ENCODE peak calls at places on chromosomes 2 and 18, in nine cellular contexts. G is HL-60, Z is fibroblast of pulmonary artery, C is WERI-Rb-1, W is fibroblast of mammary gland, F is tibial nerve, B is K562, V is lower lobe of right lung, L is neural crest cell. A is an unnamed sample.

GRCh38 chr2:229410946-229411345 is 139.9 kb upstream of the PID1 start:
- DNase-seq in G (no peak), Z (no peak), C (no peak), W (no peak), F (no peak), B (no peak), V (no peak), L (no peak), A (no peak)

GRCh38 chr2:101776172-101777043 is 78.9 kb downstream of the MAP4K4 start:
- DNase-seq in G (no peak), Z (peak; percentile 46), C (no peak), W (no peak), F (no peak), B (peak; percentile 39), V (no peak), L (no peak), A (peak; percentile 28)

GRCh38 chr2:226601881-226602280 is 197.7 kb downstream of the IRS1 start:
- DNase-seq in G (no peak), Z (no peak), C (no peak), W (peak; percentile 75), F (no peak), B (no peak), V (no peak), L (no peak), A (no peak)

GRCh38 chr2:202069189-202070050 is 3.6 kb upstream of the KIAA2012 start:
- DNase-seq in G (no peak), Z (no peak), C (peak; percentile 85), W (no peak), F (no peak), B (peak; percentile 20), V (no peak), L (no peak), A (no peak)

GRCh38 chr2:81412681-81413080 is 1108.1 kb upstream of the LRRTM1 start:
- DNase-seq in G (no peak), Z (no peak), C (no peak), W (no peak), F (no peak), B (no peak), V (no peak), L (no peak), A (no peak)

GRCh38 chr2:134705861-134706586 is 12.8 kb downstream of the TMEM163 start:
- DNase-seq in G (no peak), Z (no peak), C (no peak), W (no peak), F (no peak), B (no peak), V (no peak), L (peak; percentile 31), A (peak; percentile 46)

GRCh38 chr18:50286391-50287027 is 983 bp downstream of the CXXC1 start:
- DNase-seq in G (no peak), Z (no peak), C (peak; percentile 69), W (peak; percentile 65), F (no peak), B (peak; percentile 52), V (no peak), L (no peak), A (peak; percentile 38)

GRCh38 chr2:240935101-240935876 is 29.2 kb downstream of the CROCC2 start:
- DNase-seq in G (no peak), Z (no peak), C (peak; percentile 4), W (no peak), F (peak; percentile 6), B (no peak), V (peak; percentile 47), L (no peak), A (peak; percentile 2)

GRCh38 chr2:10331702-10332401 is 29.1 kb downstream of the HPCAL1 start:
- DNase-seq in G (peak; percentile 84), Z (no peak), C (no peak), W (no peak), F (no peak), B (no peak), V (peak; percentile 69), L (no peak), A (no peak)

DNA sequence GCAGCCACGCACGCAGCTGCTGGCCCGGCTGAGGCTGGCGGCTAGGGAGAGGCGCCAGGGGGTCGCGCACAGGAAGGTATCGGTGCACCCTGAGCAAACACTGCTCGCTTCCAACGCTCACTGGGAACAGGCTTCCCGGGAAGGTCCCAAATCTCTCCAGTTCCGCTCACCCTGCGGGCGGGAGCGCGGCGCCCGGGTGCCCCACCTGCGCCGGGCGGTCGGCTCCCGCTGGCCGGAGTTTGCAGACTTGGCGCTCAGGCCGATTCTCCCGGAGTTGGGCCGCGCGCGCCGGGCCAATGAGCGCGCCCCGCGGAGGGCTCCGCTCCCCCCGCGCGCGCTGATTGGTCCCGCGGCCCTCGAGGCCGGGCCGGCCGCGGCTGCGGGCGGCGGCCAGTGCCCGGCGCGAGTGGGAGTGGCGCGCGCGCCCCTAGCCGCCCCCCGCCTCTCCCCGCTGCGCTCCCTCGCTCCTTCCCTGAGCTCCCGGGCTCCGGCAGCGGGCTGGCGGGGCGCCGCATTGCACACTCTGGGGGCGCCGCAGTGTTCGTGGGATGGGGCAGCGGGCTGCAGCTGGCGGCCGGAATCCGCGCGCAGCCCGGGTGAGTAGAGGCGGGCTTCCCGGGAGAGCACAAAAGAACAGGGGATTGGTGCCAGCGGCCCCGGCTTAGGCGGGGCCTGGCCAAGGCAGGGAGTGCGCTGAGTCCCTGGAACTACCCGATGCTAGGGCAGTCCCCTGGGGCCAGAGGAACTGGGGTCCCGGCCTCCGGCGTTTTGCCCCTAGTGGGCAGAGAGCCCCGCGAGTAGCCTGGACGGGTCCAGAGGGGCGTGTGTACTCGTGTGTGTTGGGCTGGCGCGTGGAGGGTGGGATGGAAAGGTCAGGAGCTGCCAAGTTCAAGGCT is at the start of gene LYPD6:
- DNase-seq in G (no peak), Z (peak; percentile 59), C (peak; percentile 68), W (peak; percentile 45), F (peak; percentile 49), B (no peak), V (peak; percentile 74), L (peak; percentile 60), A (peak; percentile 84)
- TF ChIP-seq CTCF in G (no peak), Z (no peak), C (no peak), W (no peak), F (no peak), B (no peak), V (no peak), L (peak; percentile 25), A (no peak)

GRCh38 chr18:71844810-71845209 is 699.3 kb downstream of the CBLN2 start:
- DNase-seq in G (no peak), Z (no peak), C (no peak), W (no peak), F (no peak), B (no peak), V (no peak), L (no peak), A (no peak)

GRCh38 chr18:71850602-71851001 is 693.5 kb downstream of the CBLN2 start:
- DNase-seq in G (no peak), Z (no peak), C (no peak), W (no peak), F (no peak), B (no peak), V (no peak), L (no peak), A (no peak)

DNA sequence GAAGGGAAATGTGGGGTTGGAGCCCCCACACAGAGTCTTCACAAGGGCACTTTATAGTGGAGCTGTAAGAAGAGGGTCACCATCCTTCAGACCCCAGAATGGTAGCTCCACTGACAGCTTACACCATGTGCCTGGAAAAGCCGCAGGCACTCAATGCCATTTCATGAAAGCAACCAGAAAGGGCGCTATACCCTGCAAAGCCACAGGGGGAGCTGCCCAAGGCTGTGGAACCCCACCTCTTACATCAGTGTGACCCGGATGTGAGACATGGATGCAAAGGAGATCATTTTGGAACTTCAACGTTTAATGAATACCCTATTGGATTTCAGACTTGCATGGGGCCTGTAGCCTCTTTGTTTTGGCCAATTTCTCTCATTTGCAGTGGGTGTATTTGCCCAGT is 694.7 kb downstream of the CBLN2 start:
- DNase-seq in G (no peak), Z (no peak), C (no peak), W (no peak), F (no peak), B (no peak), V (no peak), L (no peak), A (peak; percentile 4)
- TF ChIP-seq CTCF in G (peak; percentile 28), Z (no peak), C (peak; percentile 7), W (no peak), F (no peak), B (no peak), V (no peak), L (peak; percentile 20), A (no peak)

DNA sequence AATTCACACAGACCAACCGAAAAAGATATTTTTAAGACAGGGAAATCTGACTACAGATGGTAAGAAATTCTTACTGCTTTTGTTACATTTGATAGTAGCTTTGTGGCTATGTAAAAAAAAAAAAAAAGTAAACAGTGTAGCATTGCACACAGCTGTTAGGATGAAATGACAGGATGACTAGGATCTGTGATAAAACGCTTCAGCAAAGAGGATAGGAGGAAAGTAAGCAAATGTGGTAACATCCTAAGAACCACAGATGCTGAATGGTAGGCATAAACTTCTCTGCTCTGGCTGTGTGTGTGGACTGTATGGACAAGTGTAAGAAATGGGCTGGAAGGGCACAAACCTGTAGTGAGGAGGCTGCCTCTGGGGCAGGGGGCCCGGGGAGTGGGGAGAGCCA is 207.6 kb downstream of the ANAPC1 start:
- DNase-seq in G (no peak), Z (no peak), C (no peak), W (peak; percentile 32), F (no peak), B (no peak), V (no peak), L (no peak), A (no peak)
- TF ChIP-seq CTCF in G (no peak), Z (no peak), C (no peak), W (no peak), F (no peak), B (no peak), V (no peak), L (no peak), A (no peak)

GRCh38 chr2:86368181-86368824 is 30.9 kb upstream of the REEP1 start:
- DNase-seq in G (no peak), Z (peak; percentile 47), C (peak; percentile 58), W (peak; percentile 61), F (no peak), B (peak; percentile 66), V (peak; percentile 49), L (peak; percentile 47), A (peak; percentile 69)

GRCh38 chr2:86372641-86373502 is 35.4 kb upstream of the REEP1 start:
- DNase-seq in G (no peak), Z (peak; percentile 63), C (peak; percentile 68), W (peak; percentile 36), F (no peak), B (no peak), V (no peak), L (peak; percentile 44), A (peak; percentile 44)

GRCh38 chr2:86371482-86372002 is 34.1 kb upstream of the REEP1 start:
- DNase-seq in G (no peak), Z (no peak), C (no peak), W (no peak), F (no peak), B (no peak), V (no peak), L (no peak), A (no peak)

GRCh38 chr2:86372133-86372532 is 34.7 kb upstream of the REEP1 start:
- DNase-seq in G (no peak), Z (no peak), C (no peak), W (no peak), F (no peak), B (no peak), V (no peak), L (no peak), A (no peak)

DNA sequence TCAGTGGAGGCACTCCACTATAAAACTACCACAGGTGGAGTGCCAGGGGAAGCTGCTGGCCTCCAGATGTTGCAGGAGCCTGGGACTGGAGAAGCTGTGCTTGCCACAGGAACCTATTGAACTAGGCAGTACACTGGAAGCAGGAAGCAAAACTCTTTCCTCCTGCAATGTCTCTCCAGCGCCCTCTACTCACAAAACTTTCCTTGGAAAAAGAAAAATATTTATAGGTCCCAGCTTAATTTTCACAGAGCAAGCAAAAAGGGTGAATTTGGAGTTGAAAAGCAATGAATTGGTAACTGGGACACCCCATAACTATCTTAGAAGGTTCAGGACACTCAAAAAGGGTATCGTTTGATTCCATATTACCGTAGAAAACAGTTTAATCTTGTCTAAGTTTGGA is 33.2 kb upstream of the REEP1 start:
- DNase-seq in G (no peak), Z (no peak), C (no peak), W (no peak), F (no peak), B (no peak), V (no peak), L (no peak), A (no peak)
- TF ChIP-seq CTCF in G (no peak), Z (no peak), C (no peak), W (no peak), F (no peak), B (no peak), V (no peak), L (no peak), A (no peak)